ENCODE peak calls at places on chromosomes 4 and X, in nine cellular contexts. G is tibial nerve, W is upper lobe of left lung, N is HepG2, I is suprapubic skin, J is GM12878, S is A549, M is esophagus muscularis mucosa, L is H1. B is an unnamed sample.
A peak's percentile ranks its signal among the peaks of the same experiment; 100 is the strongest.

GRCh38 chr4:105495667-105496066 is 21.8 kb upstream of the PPA2 start:
- DNase-seq in G (no peak), W (no peak), N (no peak), I (no peak), J (no peak), S (no peak), M (no peak), L (no peak), B (no peak)

GRCh38 chr4:15262396-15262795 is 165.4 kb upstream of the C1QTNF7 start:
- DNase-seq in G (no peak), W (no peak), N (no peak), I (no peak), J (no peak), S (no peak), M (no peak), L (no peak), B (no peak)

GRCh38 chr4:171561419-171561818 is 251.8 kb upstream of the GALNTL6 start:
- DNase-seq in G (no peak), W (no peak), N (no peak), I (no peak), J (no peak), S (no peak), M (no peak), L (no peak), B (no peak)

GRCh38 chr4:172547724-172548123 is 620.9 kb upstream of the GALNT7 start:
- DNase-seq in G (no peak), W (no peak), N (no peak), I (no peak), J (no peak), S (no peak), M (no peak), L (no peak), B (no peak)

GRCh38 chr4:40288547-40288946 is 46.6 kb upstream of the CHRNA9 start:
- DNase-seq in G (no peak), W (no peak), N (no peak), I (no peak), J (no peak), S (no peak), M (no peak), L (no peak), B (no peak)

GRCh38 chr4:90112715-90113114 is 14.5 kb upstream of the CCSER1 start:
- DNase-seq in G (no peak), W (no peak), N (no peak), I (no peak), J (no peak), S (no peak), M (no peak), L (no peak), B (no peak)

GRCh38 chr4:182240161-182241130 is 2.8 kb upstream of the TENM3 start:
- DNase-seq in G (no peak), W (no peak), N (peak; percentile 81), I (no peak), J (no peak), S (peak; percentile 25), M (peak; percentile 75), L (no peak), B (no peak)

GRCh38 chrX:5775985-5776384 is 452.7 kb downstream of the NLGN4X start:
- DNase-seq in G (no peak), W (no peak), N (no peak), I (no peak), J (no peak), S (no peak), M (no peak), L (no peak), B (no peak)

GRCh38 chr4:84235131-84235530 is 264.0 kb downstream of the NKX6-1 start:
- DNase-seq in G (no peak), W (no peak), N (no peak), I (no peak), J (no peak), S (no peak), M (no peak), L (no peak), B (no peak)

GRCh38 chr4:84238247-84239090 is 260.6 kb downstream of the NKX6-1 start:
- DNase-seq in G (no peak), W (no peak), N (no peak), I (no peak), J (no peak), S (no peak), M (no peak), L (no peak), B (no peak)

GRCh38 chr4:84235545-84235944 is 263.5 kb downstream of the NKX6-1 start:
- DNase-seq in G (no peak), W (no peak), N (no peak), I (no peak), J (peak; percentile 68), S (no peak), M (no peak), L (no peak), B (no peak)

GRCh38 chr4:84237008-84237407 is 262.1 kb downstream of the NKX6-1 start:
- DNase-seq in G (no peak), W (no peak), N (no peak), I (no peak), J (no peak), S (no peak), M (no peak), L (no peak), B (no peak)

DNA sequence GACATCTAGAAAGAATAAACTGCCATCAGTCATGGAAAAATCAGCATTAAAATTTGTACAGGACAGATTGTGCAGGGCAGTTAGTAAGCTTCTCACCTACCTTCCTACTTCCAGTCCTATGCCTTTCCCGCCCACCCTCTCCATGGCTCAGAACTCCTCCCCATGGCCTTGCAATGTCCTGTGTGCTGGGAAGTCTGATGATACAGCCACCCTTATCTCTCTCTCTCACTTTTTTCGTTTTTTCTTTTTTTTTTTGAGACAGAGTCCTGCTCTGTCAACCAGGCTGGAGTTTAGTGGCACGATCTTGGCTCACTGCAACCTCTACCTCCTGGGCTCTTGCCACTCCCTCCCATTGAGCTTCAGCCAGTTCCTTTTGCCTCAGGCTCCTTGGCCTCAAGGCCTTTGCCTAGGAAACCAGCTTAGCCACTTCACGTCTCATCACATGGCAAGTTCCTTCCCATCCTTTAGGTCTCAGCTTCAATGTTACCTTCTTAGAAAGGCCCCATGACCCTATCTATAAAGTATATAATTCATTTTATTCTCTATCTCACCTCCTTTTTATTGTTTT is 259.7 kb downstream of the NKX6-1 start:
- DNase-seq in G (no peak), W (no peak), N (no peak), I (no peak), J (no peak), S (no peak), M (no peak), L (no peak), B (no peak)
- TF ChIP-seq EP300 in G (no peak), W (no peak), N (no peak), I (no peak), J (no peak), S (no peak), M (no peak), L (no peak), B (no peak)

GRCh38 chr4:77043507-77044131 is 32.2 kb downstream of the CCNI start:
- DNase-seq in G (no peak), W (no peak), N (no peak), I (no peak), J (no peak), S (no peak), M (no peak), L (no peak), B (no peak)
- H3K27ac ChIP-seq in G (no peak overlapping the region), W (no peak overlapping the region), N (no peak overlapping the region), I (no peak overlapping the region), J (no peak overlapping the region), S (no peak overlapping the region), M (no peak overlapping the region), L (no peak overlapping the region), B (peak overlapping the region; percentile 2)

GRCh38 chrX:37454537-37455285 is 105.5 kb downstream of the PRRG1 start:
- DNase-seq in G (no peak), W (no peak), N (no peak), I (no peak), J (no peak), S (peak; percentile 6), M (no peak), L (no peak), B (no peak)
- TF ChIP-seq EP300 in G (no peak), W (no peak), N (no peak), I (no peak), J (no peak), S (no peak), M (no peak), L (no peak), B (no peak)

GRCh38 chr4:128454281-128455075 is 166.9 kb upstream of the PGRMC2 start:
- DNase-seq in G (peak; percentile 75), W (peak; percentile 86), N (peak; percentile 67), I (peak; percentile 91), J (peak; percentile 51), S (peak; percentile 89), M (peak; percentile 94), L (peak; percentile 73), B (peak; percentile 85)
- H3K27ac ChIP-seq in G (no peak overlapping the region), W (peak overlapping the region; percentile 0), N (no peak overlapping the region), I (no peak overlapping the region), J (no peak overlapping the region), S (peak overlapping the region; percentile 96), M (peak overlapping the region; percentile 28), L (no peak overlapping the region), B (no peak overlapping the region)

DNA sequence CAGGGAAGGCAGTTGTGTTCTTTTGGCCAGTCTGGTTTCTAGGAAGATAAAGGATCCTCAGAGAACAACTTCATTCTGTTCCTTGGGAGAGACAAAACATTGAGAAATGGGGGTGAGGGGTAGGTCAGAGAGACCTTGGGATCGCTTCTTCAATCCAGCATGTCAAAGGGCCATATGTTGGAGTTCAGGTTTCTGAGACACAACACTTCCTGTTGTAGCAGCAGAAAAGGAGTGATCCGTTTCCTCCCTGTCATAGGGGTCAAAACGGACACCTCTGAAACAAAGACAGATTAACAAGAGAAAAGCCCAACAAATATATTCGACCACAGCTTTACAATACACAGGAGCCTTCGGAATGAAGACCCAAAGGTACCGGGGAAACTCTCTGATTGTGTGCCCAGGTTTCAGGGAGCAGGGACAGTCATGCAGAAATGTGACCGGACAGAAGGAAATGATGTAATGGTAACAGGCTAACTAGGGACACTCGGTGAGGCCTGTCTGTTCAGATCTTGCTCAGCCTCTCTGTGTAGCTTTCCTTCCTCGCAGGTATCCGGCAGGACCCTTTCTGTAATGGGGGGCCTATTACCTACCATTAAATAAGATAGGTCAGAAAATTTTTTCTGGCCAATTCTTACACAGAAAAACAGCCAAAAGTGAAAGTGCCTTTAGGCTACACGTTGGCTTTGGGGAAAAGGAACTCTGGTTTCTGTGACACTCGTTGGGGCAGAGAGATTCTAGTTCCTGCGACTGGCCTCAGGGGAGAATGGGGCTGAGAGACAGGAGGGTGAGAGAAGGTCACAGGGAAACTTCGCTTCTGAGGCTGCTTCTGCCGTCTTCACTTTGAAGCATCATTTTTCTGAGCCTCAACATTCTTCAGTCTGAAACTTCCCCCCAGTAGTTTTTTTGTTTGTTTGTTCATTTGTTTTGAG is 103.2 kb upstream of the TLR3 start:
- DNase-seq in G (no peak), W (no peak), N (no peak), I (no peak), J (peak; percentile 3), S (no peak), M (no peak), L (no peak), B (no peak)
- TF ChIP-seq EP300 in G (no peak), W (no peak), N (no peak), I (no peak), J (no peak), S (no peak), M (no peak), L (no peak), B (no peak)